ENCODE peak calls at places on chromosomes 1 and 21, in seven cellular contexts. H, A, Q, K, I, V and D are unnamed samples.

GRCh38 chr21:26529556-26529955 is 43.5 kb downstream of the CYYR1 start:
- DNase-seq in H (no peak), A (no peak), Q (no peak), K (no peak), I (no peak), V (no peak), D (no peak)

GRCh38 chr21:37350472-37350871 is 16.1 kb upstream of the DYRK1A start:
- DNase-seq in H (no peak), A (no peak), Q (no peak), K (no peak), I (no peak), V (no peak), D (no peak)

GRCh38 chr1:36989260-36989659 is 45.1 kb downstream of the GRIK3 start:
- DNase-seq in H (no peak), A (no peak), Q (no peak), K (no peak), I (no peak), V (no peak), D (no peak)

GRCh38 chr1:193265716-193266115 is 79.3 kb upstream of the B3GALT2 start:
- DNase-seq in H (no peak), A (no peak), Q (no peak), K (no peak), I (no peak), V (no peak), D (no peak)

GRCh38 chr1:38097256-38097655 is 50.7 kb upstream of the POU3F1 start:
- DNase-seq in H (no peak), A (peak), Q (no peak), K (peak), I (no peak), V (no peak), D (no peak)

GRCh38 chr1:183675883-183676282 is 22.8 kb upstream of the APOBEC4 start:
- DNase-seq in H (no peak), A (no peak), Q (no peak), K (no peak), I (no peak), V (no peak), D (no peak)

GRCh38 chr1:180548686-180549326 is 10.0 kb upstream of the OVAAL start:
- DNase-seq in H (no peak), A (peak), Q (no peak), K (peak), I (no peak), V (no peak), D (no peak)

GRCh38 chr1:110207831-110208230 is 2.3 kb upstream of the KCNC4 start:
- DNase-seq in H (peak), A (peak), Q (peak), K (peak), I (peak), V (peak), D (peak)

GRCh38 chr1:118298397-118298796 is 113.4 kb upstream of the SPAG17 start:
- DNase-seq in H (no peak), A (no peak), Q (no peak), K (no peak), I (no peak), V (no peak), D (no peak)

GRCh38 chr1:172402878-172403573 is 17.5 kb upstream of the C1orf105 start:
- DNase-seq in H (no peak), A (no peak), Q (no peak), K (no peak), I (no peak), V (no peak), D (no peak)

GRCh38 chr1:240109130-240109529 is 17.4 kb downstream of the FMN2 start:
- DNase-seq in H (no peak), A (no peak), Q (no peak), K (no peak), I (no peak), V (no peak), D (no peak)

GRCh38 chr1:228964178-228964819 is 229.0 kb downstream of the RHOU start:
- DNase-seq in H (peak), A (no peak), Q (no peak), K (no peak), I (peak), V (no peak), D (no peak)

GRCh38 chr1:110176299-110176956 is 26.1 kb downstream of the SLC6A17 start:
- DNase-seq in H (no peak), A (peak), Q (no peak), K (peak), I (peak), V (no peak), D (no peak)

GRCh38 chr1:115797491-115797890 is 29.0 kb upstream of the CASQ2 start:
- DNase-seq in H (no peak), A (no peak), Q (no peak), K (peak), I (no peak), V (no peak), D (no peak)

GRCh38 chr1:22350987-22351756 is 100.5 kb upstream of the ZBTB40 start:
- DNase-seq in H (no peak), A (no peak), Q (no peak), K (no peak), I (no peak), V (no peak), D (no peak)

GRCh38 chr1:85125891-85126290 is 74.9 kb downstream of the SYDE2 start:
- DNase-seq in H (no peak), A (no peak), Q (no peak), K (no peak), I (no peak), V (no peak), D (no peak)

GRCh38 chr1:66137235-66137634 is 344.5 kb downstream of the PDE4B start:
- DNase-seq in H (no peak), A (no peak), Q (no peak), K (no peak), I (no peak), V (no peak), D (no peak)

GRCh38 chr1:25217015-25217414 is 15.3 kb downstream of the SYF2 start:
- DNase-seq in H (no peak), A (no peak), Q (no peak), K (no peak), I (no peak), V (no peak), D (no peak)

GRCh38 chr1:59328353-59328752 is 31.5 kb downstream of the FGGY start:
- DNase-seq in H (no peak), A (no peak), Q (no peak), K (no peak), I (no peak), V (no peak), D (no peak)

GRCh38 chr1:244053831-244054230 is 2.7 kb downstream of the ZBTB18 start:
- DNase-seq in H (peak), A (peak), Q (no peak), K (no peak), I (no peak), V (no peak), D (no peak)

GRCh38 chr1:44485229-44485932 is 80.3 kb downstream of the RNF220 start:
- DNase-seq in H (no peak), A (no peak), Q (no peak), K (peak), I (no peak), V (no peak), D (no peak)

GRCh38 chr1:2643414-2644077 is 10.7 kb upstream of the MMEL1 start:
- DNase-seq in H (no peak), A (no peak), Q (no peak), K (no peak), I (no peak), V (no peak), D (no peak)

GRCh38 chr21:32359719-32360260 is 33.0 kb downstream of the URB1 start:
- DNase-seq in H (peak), A (no peak), Q (no peak), K (no peak), I (no peak), V (no peak), D (no peak)

GRCh38 chr21:34031835-34032370 is 41.5 kb upstream of the MRPS6 start:
- DNase-seq in H (no peak), A (no peak), Q (no peak), K (peak), I (no peak), V (no peak), D (no peak)

GRCh38 chr1:6815722-6816121 is 30.5 kb downstream of the CAMTA1 start:
- DNase-seq in H (no peak), A (no peak), Q (no peak), K (no peak), I (no peak), V (no peak), D (no peak)

GRCh38 chr1:145960468-145961108 is 2.8 kb upstream of the LIX1L start:
- DNase-seq in H (peak), A (peak), Q (peak), K (peak), I (no peak), V (peak), D (peak)

GRCh38 chr1:32702599-32703478 is at the start of gene SYNC:
- DNase-seq in H (peak), A (no peak), Q (no peak), K (peak), I (peak), V (peak), D (peak)